ENCODE peak calls at places on chromosomes 12 and 14, in ten cellular contexts. T, Y, K, W, G, H, Z, N, I and E are unnamed samples.

GRCh38 chr14:75821828-75822521 is 159.8 kb downstream of the TGFB3 start:
- DNase-seq in N (no peak), G (no peak), W (no peak), Z (no peak), Y (no peak), K (no peak), I (no peak), T (peak), H (no peak), E (no peak)

GRCh38 chr14:101072070-101072469 is 168.5 kb upstream of the RTL1 start:
- DNase-seq in Y (no peak), K (no peak), N (no peak), W (no peak), I (no peak), H (no peak), T (no peak), Z (no peak), G (no peak), E (no peak)

GRCh38 chr12:121590476-121591143 is 9.8 kb upstream of the KDM2B start:
- DNase-seq in H (no peak), G (peak), I (no peak), Y (peak), Z (peak), N (peak), W (no peak), K (no peak), T (peak), E (peak)

GRCh38 chr12:94287245-94287628 is 138.9 kb downstream of the PLXNC1 start:
- DNase-seq in T (no peak), H (no peak), G (no peak), W (no peak), N (no peak), Z (no peak), I (no peak), K (no peak), Y (no peak), E (no peak)

GRCh38 chr12:131195796-131196195 is 242.1 kb downstream of the ADGRD1 start:
- DNase-seq in H (no peak), T (no peak), W (no peak), K (no peak), Z (no peak), Y (peak), I (no peak), N (no peak), G (no peak), E (no peak)

GRCh38 chr12:96416033-96416790 is 16.0 kb upstream of the CDK17 start:
- DNase-seq in N (no peak), H (no peak), I (no peak), K (no peak), T (peak), Z (peak), Y (no peak), G (no peak), W (no peak), E (no peak)

GRCh38 chr14:68216957-68217356 is 397.4 kb downstream of the RAD51B start:
- DNase-seq in I (no peak), Y (no peak), W (no peak), Z (no peak), N (no peak), T (no peak), G (no peak), H (no peak), K (no peak), E (no peak)

GRCh38 chr12:79655036-79655435 is 35.7 kb downstream of the PAWR start:
- DNase-seq in Y (no peak), G (no peak), I (no peak), K (no peak), H (no peak), T (no peak), N (no peak), W (no peak), Z (no peak), E (no peak)

GRCh38 chr14:50015708-50016107 is 100.7 kb downstream of the VCPKMT start:
- DNase-seq in G (no peak), K (no peak), W (no peak), N (no peak), H (no peak), Y (no peak), T (no peak), I (no peak), Z (no peak), E (no peak)

GRCh38 chr12:11650697-11651281 is 1.3 kb downstream of the ETV6 start:
- DNase-seq in T (peak), Z (peak), I (peak), Y (no peak), H (no peak), K (peak), W (no peak), G (no peak), N (peak), E (peak)

GRCh38 chr12:124601699-124602098 is 34.3 kb upstream of the NCOR2 start:
- DNase-seq in K (no peak), W (no peak), N (no peak), I (no peak), T (no peak), Z (peak), Y (no peak), H (no peak), G (no peak), E (no peak)

GRCh38 chr14:50790568-50790967 is 40.4 kb downstream of the NIN start:
- DNase-seq in Z (peak), Y (no peak), K (no peak), I (no peak), N (no peak), W (no peak), H (no peak), G (no peak), T (peak), E (no peak)

GRCh38 chr14:95549656-95550585 is 15.1 kb downstream of the GLRX5 start:
- DNase-seq in Y (no peak), N (no peak), K (no peak), I (no peak), T (no peak), H (no peak), W (no peak), G (no peak), Z (no peak), E (no peak)